ENCODE peak calls at places on chromosomes 1 and 21, in four cellular contexts. M, B, S and P are unnamed samples.
A peak's percentile ranks its signal among the peaks of the same experiment; 100 is the strongest.

GRCh38 chr1:114716304-114717158 is at the start of gene NRAS:
- DNase-seq in S (peak; percentile 56), M (peak; percentile 93), B (peak; percentile 96), P (peak; percentile 92)

GRCh38 chr1:213982814-213983588 is 4.8 kb upstream of the PROX1 start:
- DNase-seq in S (no peak), B (no peak), M (peak; percentile 77), P (peak; percentile 92)

GRCh38 chr1:183537405-183537804 is 52.9 kb downstream of the NCF2 start:
- DNase-seq in B (no peak), M (no peak), S (no peak), P (no peak)

GRCh38 chr1:208431721-208432120 is 187.5 kb upstream of the PLXNA2 start:
- DNase-seq in M (no peak), S (no peak), B (no peak), P (no peak)

GRCh38 chr21:42582422-42583149 is 68.9 kb downstream of the SLC37A1 start:
- DNase-seq in S (no peak), M (no peak), B (no peak), P (no peak)

GRCh38 chr1:157880621-157881020 is 39.0 kb upstream of the CD5L start:
- DNase-seq in M (no peak), B (no peak), S (no peak), P (no peak)

GRCh38 chr21:43609501-43610340 is 49.6 kb downstream of the HSF2BP start:
- DNase-seq in M (no peak), S (no peak), B (no peak), P (peak; percentile 76)

GRCh38 chr1:76141898-76142297 is 67.4 kb downstream of the ST6GALNAC3 start:
- DNase-seq in B (no peak), M (peak; percentile 36), S (no peak), P (no peak)

GRCh38 chr1:48493970-48494769 is 22.2 kb upstream of the SPATA6 start:
- DNase-seq in B (no peak), M (no peak), S (no peak), P (no peak)

GRCh38 chr1:240091614-240092300 is at the start of gene FMN2:
- DNase-seq in M (peak; percentile 68), S (no peak), B (peak; percentile 49), P (peak; percentile 94)

GRCh38 chr1:33872275-33872674 is 8.4 kb downstream of the HMGB4 start:
- DNase-seq in B (no peak), S (no peak), M (no peak), P (no peak)

GRCh38 chr21:31158789-31159581 is 120.7 kb upstream of the KRTAP19-8 start:
- DNase-seq in B (no peak), S (no peak), M (no peak), P (no peak)

GRCh38 chr1:35931424-35932157 is 686 bp downstream of the AGO3 start:
- DNase-seq in B (peak; percentile 30), S (no peak), M (no peak), P (peak; percentile 22)

GRCh38 chr1:111729271-111729921 is 9.8 kb downstream of the INKA2 start:
- DNase-seq in M (no peak), B (no peak), S (no peak), P (no peak)

GRCh38 chr1:228392111-228392936 is 14.3 kb downstream of the TRIM11 start:
- DNase-seq in B (peak; percentile 55), S (no peak), M (no peak), P (no peak)

GRCh38 chr21:34639882-34640788 is 25.2 kb upstream of the RCAN1 start:
- DNase-seq in S (peak; percentile 66), M (no peak), B (peak; percentile 62), P (no peak)

GRCh38 chr1:157156058-157156541 is 17.9 kb upstream of the ETV3 start:
- DNase-seq in M (peak; percentile 93), S (no peak), B (peak; percentile 79), P (peak; percentile 83)

GRCh38 chr21:26447932-26448331 is 125.2 kb downstream of the CYYR1 start:
- DNase-seq in B (no peak), M (no peak), S (no peak), P (no peak)

GRCh38 chr1:230148194-230148581 is 81.2 kb downstream of the GALNT2 start:
- DNase-seq in S (no peak), M (no peak), B (peak; percentile 61), P (no peak)

GRCh38 chr1:36710008-36710407 is 227.3 kb upstream of the CSF3R start:
- DNase-seq in M (no peak), S (no peak), B (no peak), P (peak; percentile 72)

GRCh38 chr1:80384037-80384830 is 1377.7 kb upstream of the ADGRL4 start:
- DNase-seq in S (no peak), M (no peak), B (no peak), P (no peak)

GRCh38 chr1:109759513-109760334 is 4.0 kb downstream of the EPS8L3 start:
- DNase-seq in M (no peak), S (no peak), B (no peak), P (no peak)

GRCh38 chr1:205535096-205535495 is 30.6 kb downstream of the CDK18 start:
- DNase-seq in S (no peak), B (no peak), M (peak; percentile 2), P (peak; percentile 1)

GRCh38 chr1:78045850-78046778 is at the start of gene GIPC2:
- DNase-seq in B (no peak), S (no peak), M (peak; percentile 60), P (peak; percentile 69)

GRCh38 chr1:234710936-234711335 is 101.0 kb upstream of the IRF2BP2 start:
- DNase-seq in M (no peak), S (no peak), B (no peak), P (no peak)

GRCh38 chr1:172449585-172450523 is 6.0 kb upstream of the PIGC start:
- DNase-seq in M (peak; percentile 57), S (no peak), B (peak; percentile 83), P (peak; percentile 71)

GRCh38 chr1:6460349-6461236 is 5.4 kb downstream of the TNFRSF25 start:
- DNase-seq in B (no peak), M (peak; percentile 45), S (no peak), P (no peak)

DNA sequence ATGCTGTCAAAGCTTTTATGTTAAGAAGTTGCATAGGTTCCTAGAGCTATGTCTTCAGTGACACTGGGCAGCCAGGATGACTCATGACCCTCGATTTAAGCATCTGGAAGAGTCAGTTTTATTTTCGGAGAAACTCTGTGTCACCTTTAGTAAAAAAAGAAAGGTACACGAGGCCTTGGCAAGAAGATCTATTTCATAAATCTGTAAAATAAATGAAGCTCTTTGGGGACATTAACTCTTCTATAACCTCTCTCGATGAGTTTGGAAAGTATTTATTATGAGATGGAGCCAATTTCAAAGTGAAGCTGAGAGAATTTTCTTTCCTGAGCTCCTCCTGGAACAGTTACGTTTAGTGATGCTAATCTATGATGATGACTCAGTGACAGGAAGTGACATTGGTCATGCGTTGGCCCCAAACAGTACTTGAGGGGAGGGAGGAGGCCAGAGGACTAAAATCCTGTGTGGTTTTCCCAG is 156.5 kb downstream of the HLX start:
- DNase-seq in B (peak; percentile 57), S (no peak), M (no peak), P (no peak)
- TF ChIP-seq USF1 in B (no peak), S (no peak), M (no peak), P (peak; percentile 2)

GRCh38 chr1:1373051-1373450 is 2.0 kb downstream of the AURKAIP1 start:
- DNase-seq in S (no peak), B (no peak), M (no peak), P (no peak)
- TF ChIP-seq USF1 in S (no peak), B (no peak), M (no peak), P (no peak)

DNA sequence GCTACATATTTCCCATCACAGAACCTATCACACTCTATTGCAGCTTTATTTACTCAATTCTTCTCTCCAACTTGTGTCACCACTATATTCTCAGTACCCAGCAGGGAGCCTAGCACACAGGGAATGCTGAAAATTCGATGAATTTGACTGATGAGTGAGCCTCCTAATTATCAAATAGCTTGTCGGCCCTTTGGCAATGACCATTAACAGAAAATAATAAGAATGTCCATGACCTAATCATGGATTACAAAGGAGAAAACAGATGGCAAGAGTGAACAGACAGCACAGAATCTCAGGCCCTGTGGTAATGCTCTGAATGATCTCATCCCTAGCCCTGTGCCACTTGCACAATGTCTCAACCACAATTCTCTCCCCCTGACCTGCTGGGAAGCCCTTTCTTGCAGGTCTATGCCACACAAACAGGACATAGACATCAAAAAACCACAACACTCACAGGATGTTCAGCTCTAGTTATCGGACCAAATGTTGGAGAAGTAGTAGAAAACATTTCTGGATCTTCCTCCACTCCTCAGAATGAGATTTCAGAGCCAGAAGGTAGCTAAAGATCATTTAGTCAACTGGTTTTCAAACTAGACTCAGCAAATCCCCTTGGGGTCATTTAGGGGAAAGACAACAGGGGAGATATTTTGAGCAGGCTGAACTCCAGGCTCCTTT is 68.4 kb downstream of the LUZP1 start:
- DNase-seq in S (no peak), B (no peak), M (no peak), P (peak; percentile 15)
- TF ChIP-seq USF1 in S (no peak), B (no peak), M (no peak), P (no peak)

GRCh38 chr1:9699361-9699760 is 47.8 kb downstream of the PIK3CD start:
- DNase-seq in S (no peak), B (no peak), M (no peak), P (no peak)

GRCh38 chr1:9700340-9700739 is 48.8 kb downstream of the PIK3CD start:
- DNase-seq in S (no peak), M (no peak), B (no peak), P (peak; percentile 22)

GRCh38 chr1:9701661-9702060 is 50.1 kb downstream of the PIK3CD start:
- DNase-seq in S (no peak), M (no peak), B (no peak), P (no peak)

GRCh38 chr1:9691726-9692125 is 40.2 kb downstream of the PIK3CD start:
- DNase-seq in B (no peak), M (no peak), S (no peak), P (no peak)

DNA sequence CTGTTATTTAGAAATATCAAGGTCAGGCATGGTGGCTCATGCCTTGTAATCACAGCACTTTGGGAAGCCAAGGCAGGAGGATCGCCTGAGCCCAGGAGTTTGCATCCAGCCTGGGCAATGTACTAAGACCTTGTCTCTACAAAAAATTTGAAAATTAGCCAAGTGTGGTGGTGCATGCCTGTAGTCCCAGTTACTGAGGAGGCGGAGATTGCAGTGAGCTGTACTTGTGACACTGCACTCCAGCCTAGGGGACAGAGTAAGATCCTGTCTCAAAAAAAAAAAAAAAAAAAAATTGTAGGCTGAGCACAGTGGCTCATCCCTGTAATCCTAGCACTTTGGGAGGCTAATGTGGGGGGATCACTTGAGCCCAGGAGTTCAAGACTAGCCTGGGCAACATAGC is 45.3 kb downstream of the PIK3CD start:
- DNase-seq in B (no peak), M (no peak), S (no peak), P (no peak)
- TF ChIP-seq USF1 in B (no peak), M (no peak), S (no peak), P (no peak)

DNA sequence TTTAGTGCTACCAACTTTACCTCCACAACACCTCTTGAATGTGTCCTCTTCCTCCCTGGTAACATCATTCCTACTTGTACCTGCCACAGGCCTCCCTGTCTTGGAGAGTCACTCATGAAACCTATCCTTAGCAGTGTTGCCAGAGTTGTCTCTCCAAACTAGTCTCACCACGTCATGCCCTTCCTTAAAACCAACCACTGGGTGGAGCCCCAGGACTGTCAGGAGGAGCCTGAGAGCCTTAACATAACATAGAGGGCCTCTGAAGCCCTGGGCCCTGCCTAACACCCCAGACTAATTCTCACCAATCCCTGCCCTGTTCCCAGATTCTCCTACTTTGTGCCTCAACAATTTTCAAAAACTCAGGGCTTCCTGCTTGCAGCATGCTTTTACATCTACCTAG is 65.3 kb downstream of the ZNF697 start:
- DNase-seq in S (no peak), B (peak; percentile 42), M (peak; percentile 79), P (peak; percentile 19)
- TF ChIP-seq USF1 in S (no peak), B (no peak), M (no peak), P (no peak)

GRCh38 chr1:168206111-168206510 is 19.7 kb upstream of the SFT2D2 start:
- DNase-seq in S (no peak), M (no peak), B (no peak), P (no peak)
- TF ChIP-seq USF1 in S (no peak), M (no peak), B (no peak), P (no peak)